ENCODE peak calls at places on chromosome 14, in four cellular contexts. One of them, this sample, is unnamed.

GRCh38 chr14:49816844-49817243 is 35.7 kb downstream of the NEMF start:
- DNase-seq in NCI-H524: no peak
- DNase-seq in left colon: no peak
- DNase-seq in cardiac fibroblast: no peak
- DNase-seq in this sample: no peak

GRCh38 chr14:90348270-90348669 is 16.5 kb upstream of the NRDE2 start:
- DNase-seq in NCI-H524: no peak
- DNase-seq in left colon: no peak
- DNase-seq in cardiac fibroblast: no peak
- DNase-seq in this sample: no peak

GRCh38 chr14:92651793-92652382 is 96.5 kb downstream of the LGMN start:
- DNase-seq in NCI-H524: no peak
- DNase-seq in left colon: peak
- DNase-seq in cardiac fibroblast: no peak
- DNase-seq in this sample: no peak

GRCh38 chr14:83300454-83301064 is 1766.9 kb upstream of the SEL1L start:
- DNase-seq in NCI-H524: peak
- DNase-seq in left colon: no peak
- DNase-seq in cardiac fibroblast: peak
- DNase-seq in this sample: no peak

GRCh38 chr14:97827746-97828145 is 1030.6 kb downstream of the VRK1 start:
- DNase-seq in NCI-H524: no peak
- DNase-seq in left colon: no peak
- DNase-seq in cardiac fibroblast: no peak
- DNase-seq in this sample: no peak

GRCh38 chr14:59427653-59428578 is 37.3 kb downstream of the GPR135 start:
- DNase-seq in NCI-H524: no peak
- DNase-seq in left colon: no peak
- DNase-seq in cardiac fibroblast: peak
- DNase-seq in this sample: no peak

GRCh38 chr14:28565345-28565744 is 201.2 kb upstream of the FOXG1 start:
- DNase-seq in NCI-H524: no peak
- DNase-seq in left colon: no peak
- DNase-seq in cardiac fibroblast: no peak
- DNase-seq in this sample: no peak

GRCh38 chr14:39668449-39668848 is 236.2 kb upstream of the FBXO33 start:
- DNase-seq in NCI-H524: no peak
- DNase-seq in left colon: no peak
- DNase-seq in cardiac fibroblast: no peak
- DNase-seq in this sample: no peak

GRCh38 chr14:32724864-32725550 is 213.7 kb upstream of the NPAS3 start:
- DNase-seq in NCI-H524: no peak
- DNase-seq in left colon: no peak
- DNase-seq in cardiac fibroblast: peak
- DNase-seq in this sample: no peak

GRCh38 chr14:100533647-100534485 is 53.4 kb downstream of the BEGAIN start:
- DNase-seq in NCI-H524: no peak
- DNase-seq in left colon: peak
- DNase-seq in cardiac fibroblast: no peak
- DNase-seq in this sample: peak

GRCh38 chr14:23056956-23057756 is at the start of gene CDH24:
- DNase-seq in NCI-H524: no peak
- DNase-seq in left colon: peak
- DNase-seq in cardiac fibroblast: peak
- DNase-seq in this sample: peak

GRCh38 chr14:57405562-57405961 is 15.2 kb downstream of the NAA30 start:
- DNase-seq in NCI-H524: no peak
- DNase-seq in left colon: no peak
- DNase-seq in cardiac fibroblast: no peak
- DNase-seq in this sample: no peak

GRCh38 chr14:77128414-77128891 is 13.1 kb downstream of the ZDHHC22 start:
- DNase-seq in NCI-H524: no peak
- DNase-seq in left colon: no peak
- DNase-seq in cardiac fibroblast: peak
- DNase-seq in this sample: no peak

GRCh38 chr14:36988568-36988967 is 183.8 kb downstream of the SLC25A21 start:
- DNase-seq in NCI-H524: no peak
- DNase-seq in left colon: no peak
- DNase-seq in cardiac fibroblast: peak
- DNase-seq in this sample: no peak

GRCh38 chr14:89672636-89673279 is 255.7 kb upstream of the FOXN3 start:
- DNase-seq in NCI-H524: no peak
- DNase-seq in left colon: peak
- DNase-seq in cardiac fibroblast: no peak
- DNase-seq in this sample: no peak

GRCh38 chr14:60935283-60935682 is 45.6 kb downstream of the TRMT5 start:
- DNase-seq in NCI-H524: no peak
- DNase-seq in left colon: no peak
- DNase-seq in cardiac fibroblast: no peak
- DNase-seq in this sample: no peak

GRCh38 chr14:79614443-79614842 is 596.9 kb downstream of the DIO2 start:
- DNase-seq in NCI-H524: no peak
- DNase-seq in left colon: no peak
- DNase-seq in cardiac fibroblast: no peak
- DNase-seq in this sample: no peak

GRCh38 chr14:50530794-50531193 is 1.6 kb downstream of the MAP4K5 start:
- DNase-seq in NCI-H524: peak
- DNase-seq in left colon: no peak
- DNase-seq in cardiac fibroblast: peak
- DNase-seq in this sample: no peak

GRCh38 chr14:81565441-81566290 is 32.0 kb upstream of the SEL1L start:
- DNase-seq in NCI-H524: peak
- DNase-seq in left colon: no peak
- DNase-seq in cardiac fibroblast: peak
- DNase-seq in this sample: peak

GRCh38 chr14:73829526-73830431 is 21.9 kb upstream of the PTGR2 start:
- DNase-seq in NCI-H524: no peak
- DNase-seq in left colon: no peak
- DNase-seq in cardiac fibroblast: peak
- DNase-seq in this sample: no peak

GRCh38 chr14:101360045-101360931 is 201.0 kb upstream of the DIO3 start:
- DNase-seq in NCI-H524: no peak
- DNase-seq in left colon: peak
- DNase-seq in cardiac fibroblast: no peak
- DNase-seq in this sample: no peak

GRCh38 chr14:77950371-77950770 is 150.5 kb downstream of the ADCK1 start:
- DNase-seq in NCI-H524: no peak
- DNase-seq in left colon: no peak
- DNase-seq in cardiac fibroblast: no peak
- DNase-seq in this sample: no peak

GRCh38 chr14:25220514-25220913 is 170.6 kb upstream of the STXBP6 start:
- DNase-seq in NCI-H524: no peak
- DNase-seq in left colon: no peak
- DNase-seq in cardiac fibroblast: no peak
- DNase-seq in this sample: no peak

GRCh38 chr14:100541621-100542560 is 45.3 kb downstream of the BEGAIN start:
- DNase-seq in NCI-H524: no peak
- DNase-seq in left colon: no peak
- DNase-seq in cardiac fibroblast: no peak
- DNase-seq in this sample: peak

GRCh38 chr14:68819260-68819691 is 26.4 kb upstream of the ZFP36L1 start:
- DNase-seq in NCI-H524: no peak
- DNase-seq in left colon: no peak
- DNase-seq in cardiac fibroblast: peak
- DNase-seq in this sample: peak

GRCh38 chr14:28762949-28763313 is 3.7 kb upstream of the FOXG1 start:
- DNase-seq in NCI-H524: peak
- DNase-seq in left colon: no peak
- DNase-seq in cardiac fibroblast: no peak
- DNase-seq in this sample: no peak

This sample was measured in pancreas.